ENCODE peak calls at places on chromosome 19, in six cellular contexts. Y is GM23248; P is upper lobe of right lung; B is CD4-positive, CD25-positive, alpha-beta regulatory T cell; R is astrocyte; M is tibial artery. U is an unnamed sample. For H3K27me3, the result is how much of the 10 kb centered on the place peaks cover.

GRCh38 chr19:15464394-15465385 is at the start of gene RASAL3:
- DNase-seq in Y (no peak), P (no peak), B (peak), R (no peak), M (no peak), U (no peak)

GRCh38 chr19:7841751-7842660 is 12.0 kb downstream of the EVI5L start:
- DNase-seq in Y (no peak), P (no peak), B (no peak), R (no peak), M (no peak), U (no peak)

GRCh38 chr19:38656171-38656981 is 8.9 kb downstream of the ACTN4 start:
- DNase-seq in Y (peak), P (no peak), B (peak), R (peak), M (no peak), U (no peak)

GRCh38 chr19:17109962-17110598 is 34.5 kb downstream of the MYO9B start:
- DNase-seq in Y (no peak), P (peak), B (no peak), R (no peak), M (peak), U (no peak)

GRCh38 chr19:45528149-45528743 is 21.0 kb downstream of the VASP start:
- DNase-seq in Y (peak), P (no peak), B (no peak), R (peak), M (no peak), U (no peak)

GRCh38 chr19:46256855-46257254 is 27.3 kb downstream of the IGFL1 start:
- DNase-seq in Y (peak), P (no peak), B (no peak), R (no peak), M (no peak), U (no peak)

GRCh38 chr19:44640518-44640917 is 3.2 kb upstream of the PVR start:
- DNase-seq in Y (peak), P (no peak), B (no peak), R (peak), M (no peak), U (no peak)

GRCh38 chr19:56120371-56121179 is 520 bp downstream of the ZNF787 start:
- DNase-seq in Y (peak), P (peak), B (peak), R (peak), M (peak), U (no peak)

GRCh38 chr19:2055871-2056809 is 5.1 kb upstream of the MKNK2 start:
- DNase-seq in Y (peak), P (peak), B (no peak), R (peak), M (peak), U (no peak)
- H3K4me3 ChIP-seq in Y (peak), P (peak), B (peak), R (no peak), M (peak), U (peak)

DNA sequence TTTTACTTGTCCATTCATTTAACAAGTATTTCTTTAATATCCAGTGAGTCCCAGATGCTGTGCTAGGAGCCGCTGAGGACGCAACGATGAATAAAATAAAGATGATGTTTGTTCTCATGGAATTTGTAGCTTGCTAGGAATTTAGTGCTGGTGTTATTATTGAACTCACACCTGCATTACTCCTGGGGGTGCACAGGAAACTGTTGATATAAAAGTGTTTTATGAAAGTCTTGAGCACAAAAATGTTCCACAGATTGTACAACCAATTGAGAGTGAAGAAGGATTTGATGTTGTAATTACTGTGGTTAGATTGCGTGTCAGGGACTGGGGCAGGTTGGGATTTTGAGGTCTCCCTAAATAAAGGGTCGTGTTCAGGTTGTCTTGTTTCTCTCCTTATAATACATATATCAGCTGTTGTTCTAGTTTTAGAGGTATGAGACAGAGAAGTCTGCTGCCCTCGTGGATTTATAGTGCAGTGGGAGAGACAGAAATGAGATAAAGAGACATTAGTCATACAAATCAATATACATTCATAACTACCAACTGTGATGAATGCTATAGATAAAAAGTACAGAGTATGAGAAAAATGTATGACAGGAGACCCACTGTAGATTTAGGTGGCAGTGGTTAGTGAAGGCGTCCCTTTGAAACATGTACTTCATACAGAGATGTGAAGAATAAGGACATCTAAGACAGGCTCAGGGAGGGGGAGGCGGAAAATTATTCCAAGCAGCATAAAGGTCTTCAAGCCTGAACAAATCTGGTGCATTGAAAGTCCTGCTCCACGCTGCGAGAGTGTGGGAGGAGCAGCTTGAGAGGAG is 11.3 kb downstream of the CACNG6 start:
- DNase-seq in Y (no peak), P (no peak), B (no peak), R (peak), M (no peak), U (no peak)
- H3K27me3 ChIP-seq in Y (under half), P (under half), B (under half), R (under half), M (under half), U (under half)

GRCh38 chr19:3658004-3658822 is 31.6 kb upstream of the CACTIN start:
- DNase-seq in Y (no peak), P (no peak), B (no peak), R (no peak), M (no peak), U (no peak)

GRCh38 chr19:3657395-3657769 is 30.8 kb upstream of the CACTIN start:
- DNase-seq in Y (no peak), P (no peak), B (no peak), R (no peak), M (no peak), U (no peak)

GRCh38 chr19:3659746-3660112 is 33.1 kb upstream of the CACTIN start:
- DNase-seq in Y (no peak), P (no peak), B (no peak), R (no peak), M (no peak), U (no peak)

GRCh38 chr19:3660493-3661219 is 34.1 kb upstream of the CACTIN start:
- DNase-seq in Y (no peak), P (no peak), B (no peak), R (no peak), M (no peak), U (no peak)

GRCh38 chr19:3658823-3659745 is 32.5 kb upstream of the CACTIN start:
- DNase-seq in Y (no peak), P (no peak), B (no peak), R (no peak), M (no peak), U (no peak)
- H3K4me3 ChIP-seq in Y (no peak), P (no peak), B (no peak), R (no peak), M (no peak), U (no peak)

GRCh38 chr19:55067869-55068268 is 4.9 kb upstream of the RDH13 start:
- DNase-seq in Y (no peak), P (no peak), B (no peak), R (no peak), M (no peak), U (no peak)

GRCh38 chr19:55069859-55070225 is 5.8 kb upstream of the EPS8L1 start:
- DNase-seq in Y (no peak), P (no peak), B (no peak), R (no peak), M (no peak), U (no peak)

GRCh38 chr19:55068803-55069136 is 5.8 kb upstream of the RDH13 start:
- DNase-seq in Y (no peak), P (no peak), B (no peak), R (no peak), M (no peak), U (no peak)

GRCh38 chr19:55070755-55071502 is 4.7 kb upstream of the EPS8L1 start:
- DNase-seq in Y (peak), P (no peak), B (no peak), R (peak), M (no peak), U (no peak)

GRCh38 chr19:55069137-55069858 is 6.3 kb upstream of the RDH13 start:
- DNase-seq in Y (peak), P (peak), B (no peak), R (no peak), M (no peak), U (no peak)
- H3K27me3 ChIP-seq in Y (under half), P (under half), B (under half), R (under half), M (under half), U (under half)

GRCh38 chr19:6270822-6271221 is 9.0 kb downstream of the MLLT1 start:
- DNase-seq in Y (no peak), P (no peak), B (no peak), R (no peak), M (no peak), U (no peak)
- H3K4me3 ChIP-seq in Y (peak), P (peak), B (no peak), R (no peak), M (no peak), U (peak)

GRCh38 chr19:9995999-9996398 is 14.3 kb downstream of the COL5A3 start:
- DNase-seq in Y (peak), P (no peak), B (no peak), R (no peak), M (no peak), U (no peak)
- H3K27me3 ChIP-seq in Y (under half), P (under half), B (under half), R (under half), M (under half), U (under half)

U was measured in BJ.